ENCODE peak calls at places on chromosomes 11 and 22, in four cellular contexts. E is cardiac fibroblast, V is GM12878, I is astrocyte of the cerebellum. O is an unnamed sample.

GRCh38 chr22:42324991-42325710 is 54.7 kb upstream of the TCF20 start:
- DNase-seq in E (no peak), V (no peak), I (no peak), O (no peak)

GRCh38 chr11:44029507-44029845 is 18.3 kb upstream of the ACCSL start:
- DNase-seq in E (no peak), V (no peak), I (no peak), O (no peak)

GRCh38 chr11:70862093-70862492 is 390.3 kb downstream of the SHANK2 start:
- DNase-seq in E (no peak), V (no peak), I (no peak), O (no peak)

GRCh38 chr22:17742528-17742902 is 31.8 kb downstream of the BID start:
- DNase-seq in E (peak; percentile 71), V (no peak), I (peak; percentile 40), O (peak; percentile 37)

GRCh38 chr11:9529333-9529648 is 44.2 kb upstream of the WEE1 start:
- DNase-seq in E (peak; percentile 25), V (no peak), I (no peak), O (no peak)

GRCh38 chr11:63560506-63561179 is 2.5 kb downstream of the PLAAT2 start:
- DNase-seq in E (no peak), V (no peak), I (no peak), O (no peak)

GRCh38 chr22:49328630-49329405 is 498.9 kb downstream of the BRD1 start:
- DNase-seq in E (no peak), V (no peak), I (no peak), O (no peak)

GRCh38 chr11:22479133-22479690 is 141.0 kb downstream of the SLC17A6 start:
- DNase-seq in E (no peak), V (no peak), I (peak; percentile 55), O (no peak)

GRCh38 chr11:27205779-27206549 is 157.1 kb downstream of the CCDC34 start:
- DNase-seq in E (no peak), V (no peak), I (no peak), O (peak; percentile 63)

GRCh38 chr11:22037505-22037904 is 155.4 kb upstream of the ANO5 start:
- DNase-seq in E (no peak), V (no peak), I (no peak), O (no peak)

GRCh38 chr22:41563051-41563711 is 2.4 kb downstream of the CSDC2 start:
- DNase-seq in E (peak; percentile 74), V (no peak), I (no peak), O (peak; percentile 78)

GRCh38 chr11:93757924-93758865 is 16.7 kb downstream of the C11orf54 start:
- DNase-seq in E (no peak), V (no peak), I (no peak), O (no peak)

DNA sequence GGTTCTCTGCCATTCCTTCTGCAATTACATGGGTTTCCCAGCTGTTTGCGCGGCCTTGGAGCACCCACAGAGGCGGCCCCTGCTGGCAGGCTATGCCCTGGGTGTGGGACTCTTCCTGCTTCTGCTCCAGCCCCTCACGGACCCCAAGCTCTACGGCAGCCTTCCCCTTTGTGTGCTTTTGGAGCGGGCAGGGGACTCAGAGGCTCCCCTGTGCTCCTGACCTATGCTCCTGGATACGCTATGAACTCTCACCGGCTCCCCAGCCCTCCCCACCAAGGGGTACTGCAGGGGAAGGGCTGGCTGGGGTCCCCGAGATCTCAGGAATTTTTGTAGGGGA is 2.6 kb downstream of the RCE1 start:
- DNase-seq in E (no peak), V (no peak), I (no peak), O (no peak)
- TF ChIP-seq CTCF in E (no peak), V (no peak), I (no peak), O (no peak)

GRCh38 chr11:77449784-77450183 is 24.1 kb downstream of the PAK1 start:
- DNase-seq in E (no peak), V (no peak), I (no peak), O (no peak)

GRCh38 chr11:77450227-77450626 is 23.7 kb downstream of the PAK1 start:
- DNase-seq in E (no peak), V (no peak), I (no peak), O (no peak)

GRCh38 chr11:77457340-77457739 is 16.6 kb downstream of the PAK1 start:
- DNase-seq in E (no peak), V (no peak), I (no peak), O (no peak)

GRCh38 chr11:77454867-77455655 is 18.8 kb downstream of the PAK1 start:
- DNase-seq in E (no peak), V (no peak), I (no peak), O (no peak)

DNA sequence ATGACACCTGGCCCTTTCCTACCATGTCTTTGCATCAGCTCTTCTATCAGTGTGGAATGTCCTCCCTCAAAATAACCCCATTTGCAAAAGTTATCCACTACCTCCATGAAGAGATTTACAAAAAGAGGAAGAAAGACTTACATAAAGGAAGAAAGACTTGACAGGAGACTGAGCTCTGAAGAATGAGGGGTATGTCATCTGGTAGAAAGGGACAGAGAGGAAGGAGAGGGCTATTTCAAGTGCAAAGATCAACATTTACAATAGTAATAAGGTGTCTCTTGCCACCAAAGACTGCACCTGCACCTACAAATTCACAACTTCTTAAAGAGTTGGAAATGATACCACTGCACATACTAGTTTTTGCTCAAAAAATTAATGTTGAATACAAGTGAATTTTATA is 18.2 kb downstream of the PAK1 start:
- DNase-seq in E (no peak), V (no peak), I (no peak), O (no peak)
- TF ChIP-seq CTCF in E (no peak), V (no peak), I (no peak), O (no peak)

GRCh38 chr11:72833792-72834501 is 19.7 kb downstream of the ATG16L2 start:
- DNase-seq in E (peak; percentile 34), V (no peak), I (no peak), O (no peak)

GRCh38 chr11:72833083-72833733 is 19.0 kb downstream of the ATG16L2 start:
- DNase-seq in E (no peak), V (no peak), I (no peak), O (no peak)

GRCh38 chr11:72832301-72833082 is 18.3 kb downstream of the ATG16L2 start:
- DNase-seq in E (no peak), V (no peak), I (no peak), O (no peak)

GRCh38 chr11:72829884-72830533 is 15.8 kb downstream of the ATG16L2 start:
- DNase-seq in E (no peak), V (no peak), I (no peak), O (no peak)

DNA sequence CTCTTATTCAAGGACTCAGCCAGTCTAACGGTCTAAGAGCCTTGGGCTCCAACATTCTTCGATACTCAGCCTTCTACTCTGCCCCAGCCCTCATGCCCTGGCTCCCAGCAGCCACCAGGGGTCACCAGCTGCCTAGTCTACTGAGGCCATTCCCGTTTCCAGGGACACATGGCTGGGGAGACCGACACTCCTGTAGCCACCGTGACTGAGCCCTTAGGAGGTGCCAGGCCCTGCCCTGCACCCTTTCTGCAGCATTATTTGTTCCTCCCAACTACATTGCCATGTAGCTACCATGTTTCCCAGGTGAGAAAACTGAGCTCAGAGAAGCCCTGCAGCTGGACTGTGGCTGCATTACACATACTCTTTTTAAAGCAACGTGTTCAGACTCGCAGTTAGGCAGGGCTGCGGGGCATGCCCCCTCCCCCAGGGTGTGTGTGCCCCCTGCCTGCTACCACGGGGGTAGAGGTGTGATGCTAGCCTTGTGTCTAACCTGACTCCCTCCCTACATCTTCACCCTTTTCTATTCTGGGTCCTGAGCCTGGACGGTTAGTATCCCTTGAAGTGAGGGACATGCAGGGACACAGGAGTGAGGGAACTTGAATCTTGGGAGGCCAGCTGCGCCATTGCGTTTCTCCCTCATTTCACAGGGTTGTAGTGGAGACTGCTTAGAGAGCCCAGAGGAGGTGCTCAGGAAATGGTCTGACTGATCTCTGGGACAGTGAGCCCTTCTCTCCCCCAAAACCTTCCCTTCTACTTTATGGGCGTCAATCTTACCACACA is 17.5 kb downstream of the ATG16L2 start:
- DNase-seq in E (peak; percentile 85), V (no peak), I (no peak), O (peak; percentile 41)
- TF ChIP-seq CTCF in E (peak; percentile 98), V (peak; percentile 77), I (peak; percentile 98), O (peak; percentile 99)

DNA sequence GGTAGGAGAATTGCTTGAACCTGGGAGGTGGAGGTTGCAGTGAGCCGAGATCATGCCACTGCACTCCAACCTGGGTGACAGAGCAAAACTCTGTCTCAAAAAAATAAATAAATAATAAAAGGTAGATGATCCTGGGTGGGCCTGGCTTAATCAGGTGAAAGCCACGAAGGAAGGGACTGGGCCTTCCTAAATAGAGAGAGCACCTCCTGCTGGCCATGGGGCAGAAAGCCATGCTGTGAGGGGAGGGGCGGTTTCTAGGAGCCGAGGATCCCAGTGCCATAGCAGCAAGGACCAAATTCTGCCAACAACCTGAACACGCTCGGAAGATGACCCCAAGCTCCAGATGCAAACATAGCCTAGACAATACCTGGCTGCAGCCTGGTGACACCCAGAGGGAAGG is 24.5 kb upstream of the DGKZ start:
- DNase-seq in E (peak; percentile 56), V (no peak), I (no peak), O (no peak)
- TF ChIP-seq CTCF in E (peak; percentile 64), V (peak; percentile 41), I (peak; percentile 36), O (peak; percentile 38)

GRCh38 chr11:1453611-1454386 is 32.8 kb downstream of the MOB2 start:
- DNase-seq in E (no peak), V (peak; percentile 2), I (no peak), O (no peak)
- TF ChIP-seq CTCF in E (no peak), V (peak; percentile 56), I (no peak), O (peak; percentile 55)

GRCh38 chr22:26977741-26978140 is 320.4 kb downstream of the MIAT start:
- DNase-seq in E (no peak), V (no peak), I (no peak), O (no peak)

GRCh38 chr22:26974914-26975313 is 317.5 kb downstream of the MIAT start:
- DNase-seq in E (no peak), V (no peak), I (no peak), O (peak; percentile 41)

GRCh38 chr22:26975381-26975780 is 318.0 kb downstream of the MIAT start:
- DNase-seq in E (no peak), V (no peak), I (no peak), O (no peak)

GRCh38 chr22:26979294-26979693 is 321.9 kb downstream of the MIAT start:
- DNase-seq in E (no peak), V (no peak), I (no peak), O (no peak)

GRCh38 chr22:26975865-26976264 is 318.5 kb downstream of the MIAT start:
- DNase-seq in E (no peak), V (no peak), I (no peak), O (no peak)
- TF ChIP-seq CTCF in E (no peak), V (no peak), I (no peak), O (peak; percentile 4)

GRCh38 chr22:21697866-21698265 is 32.1 kb downstream of the PPIL2 start:
- DNase-seq in E (peak; percentile 68), V (no peak), I (peak; percentile 5), O (no peak)

GRCh38 chr22:21701384-21701971 is 34.1 kb downstream of the YPEL1 start:
- DNase-seq in E (no peak), V (no peak), I (no peak), O (no peak)

GRCh38 chr22:21698430-21699329 is 32.9 kb downstream of the PPIL2 start:
- DNase-seq in E (peak; percentile 57), V (no peak), I (no peak), O (no peak)

GRCh38 chr22:21700822-21701221 is 34.8 kb downstream of the YPEL1 start:
- DNase-seq in E (no peak), V (no peak), I (no peak), O (no peak)

DNA sequence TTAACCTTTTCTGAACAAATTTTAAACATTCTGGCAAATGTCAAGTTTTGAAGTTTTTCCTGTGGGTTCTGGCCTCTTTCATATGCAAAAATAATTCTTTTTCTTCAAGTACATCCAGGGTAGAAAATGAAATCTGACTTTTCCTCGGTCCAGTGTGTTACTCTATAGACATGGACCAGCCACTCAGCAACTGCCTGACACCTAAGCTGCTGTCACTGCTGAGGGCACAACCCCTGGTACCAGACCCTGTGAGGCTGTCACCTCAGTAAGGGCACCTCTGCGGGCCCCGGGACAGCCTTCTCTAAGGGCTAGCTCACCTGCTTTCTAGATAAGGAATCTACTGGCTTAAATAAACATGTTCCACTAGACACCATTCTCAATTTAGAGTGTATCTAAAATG is 33.8 kb downstream of the PPIL2 start:
- DNase-seq in E (no peak), V (no peak), I (no peak), O (no peak)
- TF ChIP-seq CTCF in E (no peak), V (no peak), I (no peak), O (no peak)